ENCODE peak calls at places on chromosomes 13 and 19, in four cellular contexts. V is coronary artery, A is endodermal cell, Q is fibroblast of villous mesenchyme. P is an unnamed sample.

GRCh38 chr19:31676271-31677004 is 327.2 kb upstream of the TSHZ3 start:
- DNase-seq in V (no peak), A (peak; percentile 73), Q (no peak), P (peak; percentile 16)

GRCh38 chr19:12899891-12900518 is 9.0 kb downstream of the GCDH start:
- DNase-seq in V (no peak), A (no peak), Q (no peak), P (no peak)

GRCh38 chr13:77745784-77746183 is 48.3 kb downstream of the SLAIN1 start:
- DNase-seq in V (no peak), A (no peak), Q (no peak), P (no peak)

GRCh38 chr13:75788494-75788991 is 152.4 kb downstream of the LMO7 start:
- DNase-seq in V (no peak), A (no peak), Q (peak; percentile 98), P (peak; percentile 92)

GRCh38 chr19:14575428-14575980 is 3.6 kb upstream of the NDUFB7 start:
- DNase-seq in V (no peak), A (no peak), Q (no peak), P (no peak)

GRCh38 chr13:100883453-100883852 is 208.9 kb upstream of the TMTC4 start:
- DNase-seq in V (no peak), A (no peak), Q (no peak), P (no peak)

GRCh38 chr13:35283856-35284255 is 192.6 kb downstream of the MAB21L1 start:
- DNase-seq in V (no peak), A (no peak), Q (no peak), P (no peak)

GRCh38 chr13:51927129-51927528 is 65.4 kb downstream of the CCDC70 start:
- DNase-seq in V (no peak), A (no peak), Q (no peak), P (no peak)

GRCh38 chr13:101838305-101838835 is 385.9 kb downstream of the ITGBL1 start:
- DNase-seq in V (no peak), A (no peak), Q (peak; percentile 36), P (no peak)

GRCh38 chr19:17755977-17756670 is 4.8 kb downstream of the FCHO1 start:
- DNase-seq in V (no peak), A (peak; percentile 90), Q (peak; percentile 41), P (peak; percentile 37)

GRCh38 chr13:26280295-26280694 is 26.4 kb downstream of the CDK8 start:
- DNase-seq in V (no peak), A (no peak), Q (no peak), P (peak; percentile 39)

GRCh38 chr19:8682472-8682871 is 16.1 kb downstream of the ACTL9 start:
- DNase-seq in V (no peak), A (no peak), Q (no peak), P (no peak)

GRCh38 chr13:60583911-60584753 is 187.1 kb downstream of the TDRD3 start:
- DNase-seq in V (no peak), A (peak; percentile 77), Q (peak; percentile 73), P (peak; percentile 90)

GRCh38 chr19:41449865-41450178 is 6.9 kb downstream of the ERICH4 start:
- DNase-seq in V (no peak), A (no peak), Q (no peak), P (no peak)

GRCh38 chr19:41457241-41457640 is 14.3 kb downstream of the ERICH4 start:
- DNase-seq in V (no peak), A (no peak), Q (no peak), P (no peak)

GRCh38 chr19:41449079-41449864 is 6.3 kb downstream of the ERICH4 start:
- DNase-seq in V (no peak), A (peak; percentile 95), Q (peak; percentile 67), P (peak; percentile 72)

GRCh38 chr19:41456342-41456918 is 13.5 kb downstream of the ERICH4 start:
- DNase-seq in V (no peak), A (no peak), Q (peak; percentile 32), P (peak; percentile 48)

GRCh38 chr19:41452584-41453275 is 9.8 kb downstream of the ERICH4 start:
- DNase-seq in V (no peak), A (no peak), Q (no peak), P (no peak)
- TF ChIP-seq CTCF in V (no peak), A (no peak), Q (no peak), P (no peak)

GRCh38 chr13:30905932-30906383 is at the start of gene MEDAG:
- DNase-seq in V (peak; percentile 93), A (no peak), Q (peak; percentile 61), P (peak; percentile 97)

GRCh38 chr13:30906411-30906990 is 430 bp downstream of the MEDAG start:
- DNase-seq in V (peak; percentile 81), A (peak; percentile 60), Q (no peak), P (peak; percentile 22)

GRCh38 chr13:30904043-30904442 is 2.0 kb upstream of the MEDAG start:
- DNase-seq in V (no peak), A (no peak), Q (no peak), P (peak; percentile 41)

GRCh38 chr13:30908416-30908980 is 2.4 kb downstream of the MEDAG start:
- DNase-seq in V (no peak), A (no peak), Q (peak; percentile 51), P (peak; percentile 96)

DNA sequence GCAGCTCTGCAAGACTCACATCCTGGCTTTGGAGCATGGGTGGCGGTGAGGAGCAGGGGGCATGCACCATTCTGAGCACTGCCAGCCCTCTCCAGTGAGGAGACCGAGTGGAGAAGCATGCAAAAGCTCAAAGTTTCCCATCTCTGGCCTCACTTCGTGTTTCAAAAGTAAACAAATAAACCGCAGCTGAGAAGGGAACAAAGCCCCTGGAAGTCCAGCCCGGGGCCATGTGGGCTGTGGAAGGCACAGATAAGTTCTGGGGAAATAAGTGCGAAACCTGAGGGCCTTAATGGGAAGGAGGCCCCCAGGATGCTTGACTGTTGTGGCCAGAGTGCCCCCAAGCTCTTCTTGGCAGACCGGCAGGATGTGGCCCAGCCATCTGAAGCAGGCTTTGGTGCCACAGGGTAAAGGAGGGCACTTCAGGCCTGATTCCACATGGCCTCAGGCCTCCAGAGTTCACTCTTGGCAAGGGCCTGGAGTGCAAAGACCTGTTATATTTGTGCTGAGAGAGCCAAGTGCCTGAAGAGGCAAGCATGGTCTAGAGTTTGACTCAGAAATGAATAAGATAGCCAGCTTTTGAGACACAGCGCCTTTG is 1.2 kb downstream of the MEDAG start:
- DNase-seq in V (no peak), A (no peak), Q (peak; percentile 88), P (peak; percentile 69)
- H3K4me3 ChIP-seq in V (peak overlapping the region; percentile 79), A (no peak overlapping the region), Q (peak overlapping the region; percentile 44), P (peak overlapping the region; percentile 90)

DNA sequence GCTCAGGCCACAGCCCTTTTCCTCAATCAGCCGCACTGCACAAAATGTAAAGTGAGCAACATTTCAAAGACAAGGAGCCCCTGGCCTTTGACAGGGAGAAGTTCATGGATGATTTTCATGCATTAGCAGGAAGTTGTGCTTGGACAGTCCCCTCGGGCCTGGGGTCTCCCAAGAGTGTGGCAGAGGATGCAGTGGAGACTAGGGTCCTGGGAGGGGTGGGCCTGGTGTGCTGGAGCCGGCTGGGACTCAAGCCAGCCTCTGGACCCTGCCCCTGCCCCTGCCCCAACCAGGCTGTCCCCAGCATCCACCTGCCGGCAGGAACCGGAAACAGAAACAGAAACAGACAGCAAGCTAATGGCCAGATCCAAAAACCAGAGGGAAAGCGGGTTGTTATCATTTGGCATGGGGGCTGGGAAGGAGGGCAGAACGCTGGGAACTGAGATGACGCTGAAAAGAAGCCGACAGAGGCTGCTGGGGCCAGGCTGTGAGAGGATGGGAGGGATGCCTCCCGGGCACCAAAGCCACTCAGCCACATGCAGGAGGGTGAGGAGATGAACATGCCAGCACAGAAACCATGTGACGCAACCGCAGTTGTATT is 2.3 kb downstream of the GAS6 start:
- DNase-seq in V (peak; percentile 70), A (peak; percentile 61), Q (no peak), P (no peak)
- TF ChIP-seq CTCF in V (no peak), A (no peak), Q (no peak), P (no peak)

GRCh38 chr13:95516021-95516420 is 36.5 kb upstream of the CLDN10 start:
- DNase-seq in V (no peak), A (no peak), Q (no peak), P (no peak)

GRCh38 chr13:95509521-95510315 is 42.8 kb upstream of the CLDN10 start:
- DNase-seq in V (no peak), A (no peak), Q (peak; percentile 15), P (peak; percentile 37)

GRCh38 chr13:95512957-95513356 is 39.6 kb upstream of the CLDN10 start:
- DNase-seq in V (no peak), A (no peak), Q (no peak), P (no peak)

GRCh38 chr13:95510950-95511349 is 41.6 kb upstream of the CLDN10 start:
- DNase-seq in V (no peak), A (no peak), Q (no peak), P (no peak)

GRCh38 chr13:95512424-95512823 is 40.1 kb upstream of the CLDN10 start:
- DNase-seq in V (no peak), A (no peak), Q (no peak), P (no peak)
- H3K4me3 ChIP-seq in V (no peak overlapping the region), A (no peak overlapping the region), Q (no peak overlapping the region), P (no peak overlapping the region)

GRCh38 chr19:19385131-19385899 is 20.2 kb upstream of the GATAD2A start:
- DNase-seq in V (peak; percentile 100), A (peak; percentile 100), Q (peak; percentile 100), P (peak; percentile 99)

GRCh38 chr19:19382118-19382517 is 23.4 kb upstream of the GATAD2A start:
- DNase-seq in V (no peak), A (no peak), Q (no peak), P (no peak)

GRCh38 chr19:19384486-19384885 is 21.0 kb upstream of the GATAD2A start:
- DNase-seq in V (no peak), A (no peak), Q (no peak), P (no peak)

GRCh38 chr19:19381007-19381926 is 24.2 kb upstream of the GATAD2A start:
- DNase-seq in V (no peak), A (no peak), Q (no peak), P (no peak)

DNA sequence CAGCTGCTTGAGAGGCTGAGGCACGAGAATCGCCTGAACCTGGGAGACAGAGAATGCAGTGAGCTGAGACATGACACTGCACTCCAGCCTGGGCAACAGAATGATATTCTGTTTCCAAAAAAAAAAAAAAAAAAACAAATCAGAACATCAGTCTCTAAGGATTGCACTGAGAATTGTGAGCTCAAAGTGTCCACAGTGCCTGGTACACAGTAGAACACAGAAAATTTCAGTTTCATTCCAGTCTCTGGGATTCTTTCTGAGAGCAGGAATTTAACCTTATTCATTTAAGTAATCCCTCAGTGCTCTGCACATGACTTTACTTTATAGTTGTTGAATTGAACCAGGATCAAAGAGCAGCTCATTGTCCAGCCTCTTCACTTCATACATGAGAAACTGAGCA is 25.9 kb upstream of the GATAD2A start:
- DNase-seq in V (no peak), A (no peak), Q (no peak), P (no peak)
- TF ChIP-seq CTCF in V (no peak), A (no peak), Q (no peak), P (no peak)

DNA sequence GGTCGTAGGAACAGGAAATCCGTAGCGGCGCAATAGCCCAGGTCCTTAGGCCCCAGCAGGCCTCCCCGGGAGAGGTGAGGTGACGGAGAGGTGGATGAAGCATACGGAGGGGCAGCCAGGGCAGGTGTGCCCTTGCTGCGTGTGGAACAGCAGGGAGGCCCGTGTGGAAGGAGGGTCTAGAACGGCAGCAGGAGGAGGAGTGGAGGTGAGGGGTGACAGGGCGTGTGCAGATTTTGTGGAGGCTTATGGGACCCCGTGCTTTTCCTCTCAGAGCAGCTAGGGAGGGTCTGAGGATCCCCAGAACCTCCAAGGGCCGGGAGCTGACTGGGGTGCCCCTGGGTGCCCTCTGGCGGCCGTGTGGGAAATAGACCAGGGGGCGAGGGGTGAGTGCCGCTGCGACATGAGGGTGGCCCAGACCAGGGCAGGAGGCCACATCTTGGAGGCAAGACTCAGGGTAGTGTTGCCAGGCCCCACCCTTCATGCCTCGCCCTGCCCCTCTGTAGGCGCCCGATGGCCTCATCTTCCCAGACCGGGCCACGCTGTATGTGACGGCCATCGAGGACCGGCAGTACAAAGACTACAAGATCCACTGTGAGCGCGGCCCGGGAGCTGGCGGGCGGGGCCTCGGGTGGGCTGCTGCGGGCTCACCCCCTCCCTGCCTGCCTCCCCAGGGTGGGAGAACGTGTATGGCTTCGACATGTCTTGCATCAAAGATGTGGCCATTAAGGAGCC is 5.0 kb upstream of the ADM5 start:
- DNase-seq in V (no peak), A (peak; percentile 87), Q (no peak), P (no peak)
- H3K4me3 ChIP-seq in V (no peak overlapping the region), A (no peak overlapping the region), Q (no peak overlapping the region), P (no peak overlapping the region)

P was measured in fibroblast of the aortic adventitia.